ENCODE peak calls at places on chromosome 16, in eight cellular contexts. K is A549, O is upper lobe of left lung, F is tibial nerve, I is K562, D is transverse colon, B is ovary, L is H1. R is an unnamed sample.
A peak's percentile ranks its signal among the peaks of the same experiment; 100 is the strongest.

GRCh38 chr16:85514295-85514600 is 98.9 kb upstream of the GSE1 start:
- DNase-seq in K (no peak), O (peak; percentile 89), F (no peak), I (no peak), D (peak; percentile 50), B (peak; percentile 65), L (no peak), R (no peak)

GRCh38 chr16:57544129-57544653 is 1.7 kb downstream of the ADGRG5 start:
- DNase-seq in K (no peak), O (no peak), F (no peak), I (no peak), D (peak; percentile 57), B (no peak), L (no peak), R (peak; percentile 41)

GRCh38 chr16:81586421-81586820 is 141.8 kb downstream of the CMIP start:
- DNase-seq in K (no peak), O (no peak), F (no peak), I (no peak), D (no peak), B (no peak), L (no peak), R (no peak)

GRCh38 chr16:26599786-26600107 is 467.0 kb upstream of the C16orf82 start:
- DNase-seq in K (no peak), O (no peak), F (no peak), I (no peak), D (no peak), B (no peak), L (no peak), R (no peak)

GRCh38 chr16:9197957-9198661 is 106.7 kb downstream of the HAPSTR1 start:
- DNase-seq in K (no peak), O (no peak), F (no peak), I (no peak), D (no peak), B (no peak), L (no peak), R (no peak)

GRCh38 chr16:89873109-89873821 is at the start of gene TCF25:
- DNase-seq in K (peak; percentile 91), O (peak; percentile 97), F (peak; percentile 58), I (peak; percentile 98), D (peak; percentile 85), B (peak; percentile 88), L (peak; percentile 70), R (peak; percentile 89)

GRCh38 chr16:11632455-11632921 is 35.8 kb upstream of the SNN start:
- DNase-seq in K (no peak), O (peak; percentile 80), F (peak; percentile 59), I (no peak), D (peak; percentile 35), B (peak; percentile 76), L (no peak), R (no peak)

GRCh38 chr16:50711862-50712567 is 18.6 kb downstream of the NOD2 start:
- DNase-seq in K (no peak), O (peak; percentile 76), F (no peak), I (no peak), D (no peak), B (no peak), L (no peak), R (no peak)

GRCh38 chr16:79317026-79317425 is 283.5 kb downstream of the MAF start:
- DNase-seq in K (no peak), O (no peak), F (no peak), I (no peak), D (no peak), B (no peak), L (no peak), R (no peak)

GRCh38 chr16:9258423-9259051 is 167.1 kb downstream of the HAPSTR1 start:
- DNase-seq in K (peak; percentile 52), O (no peak), F (no peak), I (peak; percentile 49), D (peak; percentile 18), B (no peak), L (peak; percentile 43), R (no peak)

GRCh38 chr16:46753015-46753414 is 4.9 kb upstream of the MYLK3 start:
- DNase-seq in K (no peak), O (no peak), F (no peak), I (no peak), D (no peak), B (no peak), L (no peak), R (no peak)

GRCh38 chr16:46759309-46759708 is 11.2 kb upstream of the MYLK3 start:
- DNase-seq in K (no peak), O (no peak), F (no peak), I (no peak), D (no peak), B (no peak), L (no peak), R (peak; percentile 3)

GRCh38 chr16:46757339-46758050 is 9.4 kb upstream of the MYLK3 start:
- DNase-seq in K (no peak), O (peak; percentile 66), F (no peak), I (peak; percentile 30), D (no peak), B (no peak), L (no peak), R (no peak)

GRCh38 chr16:46751381-46751780 is 3.2 kb upstream of the MYLK3 start:
- DNase-seq in K (no peak), O (no peak), F (no peak), I (no peak), D (no peak), B (no peak), L (no peak), R (no peak)

DNA sequence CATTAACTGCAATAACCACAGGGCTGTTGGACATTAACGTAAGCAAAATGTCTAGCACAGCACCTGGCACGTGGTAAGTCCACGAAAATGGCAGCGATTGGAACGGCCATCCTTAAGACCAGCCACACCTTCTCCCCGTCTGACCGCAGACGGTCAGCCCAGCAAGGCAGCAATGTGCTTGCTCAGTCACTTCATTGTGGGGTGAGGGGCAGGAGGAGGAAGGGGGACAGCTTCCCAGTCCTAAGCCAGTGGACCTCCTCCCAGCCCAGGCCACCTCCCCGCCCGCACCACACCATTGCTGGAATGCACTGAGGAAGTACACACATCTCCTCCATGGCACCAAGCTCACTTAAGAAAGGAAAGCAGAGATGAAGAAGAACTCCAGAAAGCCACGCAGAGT is 8.6 kb upstream of the MYLK3 start:
- DNase-seq in K (no peak), O (peak; percentile 43), F (no peak), I (no peak), D (no peak), B (no peak), L (no peak), R (no peak)
- TF ChIP-seq EP300 in K (no peak), O (no peak), F (no peak), I (no peak), D (no peak), B (no peak), L (no peak), R (no peak)

DNA sequence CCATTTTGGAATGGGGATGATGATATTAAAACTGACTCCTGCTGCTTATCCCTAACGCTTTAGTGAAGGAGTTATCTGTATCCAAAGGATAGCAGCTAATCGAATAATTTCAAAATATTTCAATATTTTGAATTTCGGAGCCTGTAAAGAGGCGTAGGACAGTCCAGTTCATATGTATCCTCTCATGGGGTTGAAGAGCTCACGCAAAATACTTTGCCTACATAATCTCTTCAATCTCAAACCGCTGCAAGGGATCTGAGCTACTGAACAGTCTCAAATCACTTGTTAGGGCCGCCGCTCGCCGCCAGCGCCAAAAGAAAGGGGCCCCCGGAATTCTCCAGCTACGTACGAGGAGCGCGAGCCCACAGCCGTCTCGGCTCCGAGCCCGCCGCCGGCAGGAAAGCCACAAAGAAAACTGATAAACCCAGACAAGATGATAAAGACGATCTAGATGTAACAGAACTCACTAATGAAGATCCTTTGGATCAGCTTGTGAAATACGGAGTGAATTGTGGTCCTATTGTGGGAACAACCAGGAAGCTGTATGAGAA is 613 bp upstream of the RFWD3 start:
- DNase-seq in K (peak; percentile 14), O (peak; percentile 88), F (no peak), I (peak; percentile 49), D (peak; percentile 19), B (peak; percentile 33), L (no peak), R (no peak)
- H3K4me3 ChIP-seq in K (peak overlapping the region; percentile 91), O (peak overlapping the region; percentile 72), F (peak overlapping the region; percentile 98), I (peak overlapping the region; percentile 78), D (peak overlapping the region; percentile 19), B (peak overlapping the region; percentile 61), L (peak overlapping the region; percentile 55), R (peak overlapping the region; percentile 84)

GRCh38 chr16:56277040-56277439 is 85.8 kb downstream of the GNAO1 start:
- DNase-seq in K (peak; percentile 16), O (no peak), F (no peak), I (no peak), D (no peak), B (no peak), L (no peak), R (no peak)
- TF ChIP-seq CTCF in K (no peak), O (no peak), F (no peak), I (peak; percentile 31), D (peak; percentile 17), B (no peak), L (peak; percentile 84), R (no peak)

GRCh38 chr16:48369765-48370164 is 15.4 kb downstream of the SIAH1 start:
- DNase-seq in K (no peak), O (no peak), F (no peak), I (no peak), D (no peak), B (no peak), L (no peak), R (no peak)

GRCh38 chr16:48365030-48365600 is 20.1 kb downstream of the SIAH1 start:
- DNase-seq in K (peak; percentile 30), O (no peak), F (no peak), I (no peak), D (no peak), B (no peak), L (no peak), R (no peak)

GRCh38 chr16:48365601-48366164 is 19.5 kb downstream of the SIAH1 start:
- DNase-seq in K (peak; percentile 93), O (peak; percentile 97), F (peak; percentile 81), I (peak; percentile 89), D (peak; percentile 94), B (peak; percentile 85), L (peak; percentile 82), R (peak; percentile 90)

GRCh38 chr16:48367443-48368049 is 17.7 kb downstream of the SIAH1 start:
- DNase-seq in K (no peak), O (no peak), F (no peak), I (no peak), D (no peak), B (no peak), L (no peak), R (no peak)

DNA sequence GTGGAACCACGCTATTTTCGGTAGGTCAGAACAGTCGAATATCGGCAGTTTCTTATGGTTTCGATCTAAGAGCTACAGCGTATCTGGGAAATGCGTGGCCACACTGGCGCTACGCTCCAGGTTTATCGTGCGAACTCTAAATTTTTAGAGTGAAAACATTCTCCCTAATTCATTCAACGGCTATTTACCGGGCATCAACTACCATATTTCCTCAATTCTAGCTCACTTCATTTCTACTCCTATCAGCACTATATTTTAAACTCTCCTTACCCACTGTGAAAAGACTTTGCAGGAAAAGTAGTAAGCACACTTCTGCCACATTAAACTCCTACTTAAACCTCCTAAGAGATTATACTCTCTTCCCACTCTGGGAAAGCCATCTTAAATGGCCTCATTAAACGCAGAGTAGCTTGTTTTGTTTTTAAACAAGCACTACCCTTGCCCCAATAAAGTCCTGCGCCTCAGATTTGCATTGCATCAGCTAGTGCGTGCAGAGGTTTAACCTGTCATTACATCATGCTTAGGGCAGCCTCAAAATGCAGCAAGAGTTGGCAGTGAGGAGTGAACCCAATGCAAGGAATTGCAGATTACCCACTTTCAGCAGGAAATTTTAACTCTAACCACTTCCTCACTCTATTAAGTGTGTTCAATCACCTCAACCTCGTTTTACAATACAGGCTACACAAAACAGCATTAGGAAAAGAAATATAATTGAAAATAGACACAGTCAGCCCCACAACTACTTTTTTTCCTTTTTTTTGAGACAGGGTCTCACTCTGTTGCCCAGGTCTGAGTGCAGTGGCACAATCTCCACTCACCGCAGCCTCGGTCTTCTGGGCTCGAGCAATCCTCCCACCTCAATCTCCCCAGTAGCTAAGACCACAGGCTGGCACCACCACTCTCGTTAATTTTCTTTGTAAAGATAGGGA is 18.8 kb downstream of the SIAH1 start:
- DNase-seq in K (peak; percentile 88), O (no peak), F (no peak), I (peak; percentile 17), D (peak; percentile 64), B (no peak), L (no peak), R (no peak)
- TF ChIP-seq EP300 in K (peak; percentile 16), O (peak; percentile 67), F (no peak), I (peak; percentile 82), D (no peak), B (no peak), L (no peak), R (no peak)